ENCODE peak calls at places on chromosomes 13 and 19, in four cellular contexts. One of them, this sample, is unnamed.

GRCh38 chr13:112445411-112446271 is 69.5 kb downstream of the SPACA7 start:
- DNase-seq in H1: no peak
- DNase-seq in K562: no peak
- DNase-seq in GM12878: no peak
- DNase-seq in this sample: no peak

GRCh38 chr19:47796785-47797184 is 7.6 kb downstream of the TPRX1 start:
- DNase-seq in H1: no peak
- DNase-seq in K562: no peak
- DNase-seq in GM12878: no peak
- DNase-seq in this sample: no peak

GRCh38 chr19:32041681-32042292 is 303.6 kb upstream of the ZNF507 start:
- DNase-seq in H1: no peak
- DNase-seq in K562: peak
- DNase-seq in GM12878: no peak
- DNase-seq in this sample: no peak

GRCh38 chr13:81021284-81021683 is 680.4 kb upstream of the SPRY2 start:
- DNase-seq in H1: no peak
- DNase-seq in K562: no peak
- DNase-seq in GM12878: no peak
- DNase-seq in this sample: no peak

GRCh38 chr13:76758738-76759137 is 127.5 kb downstream of the KCTD12 start:
- DNase-seq in H1: no peak
- DNase-seq in K562: no peak
- DNase-seq in GM12878: no peak
- DNase-seq in this sample: no peak

GRCh38 chr13:40624338-40624737 is 42.1 kb downstream of the FOXO1 start:
- DNase-seq in H1: no peak
- DNase-seq in K562: no peak
- DNase-seq in GM12878: no peak
- DNase-seq in this sample: no peak

GRCh38 chr13:105990256-105990958 is 545.1 kb downstream of the EFNB2 start:
- DNase-seq in H1: no peak
- DNase-seq in K562: no peak
- DNase-seq in GM12878: no peak
- DNase-seq in this sample: no peak

GRCh38 chr13:113404723-113405471 is 41.0 kb upstream of the GRTP1 start:
- DNase-seq in H1: no peak
- DNase-seq in K562: no peak
- DNase-seq in GM12878: no peak
- DNase-seq in this sample: no peak

GRCh38 chr13:41137951-41138350 is 5.3 kb upstream of the KBTBD6 start:
- DNase-seq in H1: no peak
- DNase-seq in K562: no peak
- DNase-seq in GM12878: no peak
- DNase-seq in this sample: no peak

GRCh38 chr19:16073988-16074387 is 2.3 kb upstream of the TPM4 start:
- DNase-seq in H1: no peak
- DNase-seq in K562: no peak
- DNase-seq in GM12878: no peak
- DNase-seq in this sample: no peak

GRCh38 chr19:47263169-47263560 is 6.8 kb downstream of the CCDC9 start:
- DNase-seq in H1: no peak
- DNase-seq in K562: no peak
- DNase-seq in GM12878: no peak
- DNase-seq in this sample: no peak

GRCh38 chr19:40530091-40530901 is 46.4 kb upstream of the SHKBP1 start:
- DNase-seq in H1: no peak
- DNase-seq in K562: peak
- DNase-seq in GM12878: no peak
- DNase-seq in this sample: no peak

GRCh38 chr13:101258071-101258470 is 158.2 kb downstream of the NALCN start:
- DNase-seq in H1: no peak
- DNase-seq in K562: no peak
- DNase-seq in GM12878: peak
- DNase-seq in this sample: no peak

GRCh38 chr19:15812059-15812722 is 3.3 kb downstream of the OR10H1 start:
- DNase-seq in H1: no peak
- DNase-seq in K562: no peak
- DNase-seq in GM12878: no peak
- DNase-seq in this sample: no peak

GRCh38 chr13:73060251-73061160 is 1.7 kb downstream of the KLF5 start:
- DNase-seq in H1: no peak
- DNase-seq in K562: no peak
- DNase-seq in GM12878: no peak
- DNase-seq in this sample: no peak
- TF ChIP-seq TAF1 in H1: no peak
- TF ChIP-seq TAF1 in K562: no peak
- TF ChIP-seq TAF1 in GM12878: no peak
- TF ChIP-seq TAF1 in this sample: no peak

GRCh38 chr13:99498304-99499161 is 2.7 kb upstream of the TM9SF2 start:
- DNase-seq in H1: peak
- DNase-seq in K562: peak
- DNase-seq in GM12878: peak
- DNase-seq in this sample: peak

GRCh38 chr13:99501135-99501951 is at the start of gene TM9SF2:
- DNase-seq in H1: peak
- DNase-seq in K562: peak
- DNase-seq in GM12878: peak
- DNase-seq in this sample: peak

GRCh38 chr13:99495478-99496321 is 5.6 kb upstream of the TM9SF2 start:
- DNase-seq in H1: no peak
- DNase-seq in K562: no peak
- DNase-seq in GM12878: no peak
- DNase-seq in this sample: no peak

GRCh38 chr13:99500839-99501134 is 485 bp upstream of the TM9SF2 start:
- DNase-seq in H1: no peak
- DNase-seq in K562: no peak
- DNase-seq in GM12878: no peak
- DNase-seq in this sample: no peak

DNA sequence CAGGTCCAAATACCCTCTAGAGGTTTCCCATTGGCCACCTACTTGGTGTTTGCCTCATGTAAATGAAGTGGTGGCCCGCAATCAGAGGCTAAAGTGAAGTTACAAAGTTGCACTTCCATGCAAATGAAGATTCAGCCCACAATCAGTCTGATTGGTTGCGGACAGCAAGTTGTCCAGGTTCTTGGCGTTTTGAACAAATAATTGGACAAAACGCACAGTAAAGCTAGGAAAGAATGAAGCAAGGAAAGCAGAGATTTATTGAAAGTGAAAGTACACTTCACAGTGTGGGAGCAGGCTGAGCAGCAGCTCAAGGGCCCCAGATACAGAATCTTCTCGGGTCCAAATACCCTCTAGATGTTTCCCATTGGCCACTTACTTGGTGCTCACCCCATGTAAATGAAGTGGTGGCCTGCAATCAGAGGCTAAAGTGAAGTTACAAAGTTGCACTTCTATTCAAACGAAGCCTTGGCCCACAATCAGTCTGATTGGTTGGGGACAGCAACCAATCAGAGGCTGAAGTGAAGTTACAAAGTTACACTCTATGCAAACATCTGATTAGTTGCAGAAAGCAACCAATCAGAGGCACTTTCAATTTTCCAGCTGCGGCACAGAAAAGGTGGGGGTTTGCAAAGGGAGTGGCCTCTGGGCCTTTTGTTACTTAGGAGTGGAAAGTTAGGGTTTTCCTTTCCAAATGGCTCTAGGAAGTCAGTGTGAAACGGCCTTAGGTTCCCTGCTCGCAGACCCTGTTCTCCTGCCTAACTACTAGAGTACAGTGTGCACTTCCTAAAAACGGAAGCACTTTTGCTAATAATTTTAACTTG is 4.7 kb upstream of the TM9SF2 start:
- DNase-seq in H1: no peak
- DNase-seq in K562: no peak
- DNase-seq in GM12878: peak
- DNase-seq in this sample: no peak
- TF ChIP-seq POLR2AphosphoS5 in H1: no peak
- TF ChIP-seq POLR2AphosphoS5 in K562: no peak
- TF ChIP-seq POLR2AphosphoS5 in GM12878: no peak
- TF ChIP-seq POLR2AphosphoS5 in this sample: no peak

DNA sequence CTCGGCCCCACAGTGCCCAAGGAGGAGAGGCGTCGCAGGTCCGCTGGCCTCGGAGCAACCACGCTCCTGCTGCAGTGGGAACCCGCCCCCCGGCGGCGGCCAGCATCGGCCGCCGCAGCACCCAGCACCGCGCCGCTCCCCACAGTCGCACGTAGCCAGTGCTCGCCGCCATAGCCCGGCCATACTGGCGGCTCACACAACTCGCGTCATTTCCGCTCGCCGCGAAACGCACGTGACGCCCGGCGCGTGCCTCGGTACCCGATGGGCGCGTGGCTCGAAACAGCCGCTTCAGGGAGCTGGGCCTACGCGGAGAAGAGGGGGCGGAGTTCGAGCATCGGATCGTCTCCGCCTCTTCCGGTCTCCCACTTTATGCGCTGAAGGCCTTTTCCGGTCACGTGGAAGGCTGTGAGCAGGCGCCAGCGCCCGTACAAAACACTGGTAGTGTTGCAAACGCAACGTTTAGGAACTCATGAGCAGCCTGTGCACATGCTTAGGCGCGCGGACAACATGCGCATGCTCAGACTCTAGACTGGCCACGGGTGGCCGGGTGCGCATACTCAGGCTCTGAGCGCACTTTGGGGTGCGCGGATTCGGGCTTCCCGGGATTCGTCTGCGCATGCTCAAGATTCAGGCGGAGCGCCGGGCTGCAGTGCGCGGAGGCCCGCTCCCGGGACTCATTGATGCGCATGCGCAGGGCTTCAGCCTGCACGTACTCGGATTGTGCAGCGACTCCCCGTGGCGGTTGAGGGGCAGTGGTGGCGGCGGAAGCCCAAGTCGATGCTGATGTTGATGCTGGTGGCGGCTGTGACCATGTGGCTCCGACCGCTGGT is at the start of the genes CATSPERD and LONP1:
- DNase-seq in H1: peak
- DNase-seq in K562: peak
- DNase-seq in GM12878: peak
- DNase-seq in this sample: peak
- TF ChIP-seq POLR2A in H1: peak
- TF ChIP-seq POLR2A in K562: peak
- TF ChIP-seq POLR2A in GM12878: peak
- TF ChIP-seq POLR2A in this sample: peak

GRCh38 chr13:48142437-48142836 is 47.5 kb upstream of the MED4 start:
- DNase-seq in H1: no peak
- DNase-seq in K562: no peak
- DNase-seq in GM12878: peak
- DNase-seq in this sample: no peak

GRCh38 chr13:48146636-48147035 is 51.7 kb upstream of the MED4 start:
- DNase-seq in H1: no peak
- DNase-seq in K562: no peak
- DNase-seq in GM12878: no peak
- DNase-seq in this sample: no peak

GRCh38 chr13:48146122-48146521 is 51.2 kb upstream of the MED4 start:
- DNase-seq in H1: no peak
- DNase-seq in K562: no peak
- DNase-seq in GM12878: no peak
- DNase-seq in this sample: no peak

GRCh38 chr13:48144413-48145035 is 49.6 kb upstream of the MED4 start:
- DNase-seq in H1: no peak
- DNase-seq in K562: no peak
- DNase-seq in GM12878: no peak
- DNase-seq in this sample: no peak
- TF ChIP-seq TAF1 in H1: no peak
- TF ChIP-seq TAF1 in K562: no peak
- TF ChIP-seq TAF1 in GM12878: no peak
- TF ChIP-seq TAF1 in this sample: no peak

GRCh38 chr19:982567-983170 is 1.5 kb upstream of the WDR18 start:
- DNase-seq in H1: peak
- DNase-seq in K562: peak
- DNase-seq in GM12878: no peak
- DNase-seq in this sample: peak
- TF ChIP-seq POLR2AphosphoS5 in H1: no peak
- TF ChIP-seq POLR2AphosphoS5 in K562: no peak
- TF ChIP-seq POLR2AphosphoS5 in GM12878: no peak
- TF ChIP-seq POLR2AphosphoS5 in this sample: no peak

DNA sequence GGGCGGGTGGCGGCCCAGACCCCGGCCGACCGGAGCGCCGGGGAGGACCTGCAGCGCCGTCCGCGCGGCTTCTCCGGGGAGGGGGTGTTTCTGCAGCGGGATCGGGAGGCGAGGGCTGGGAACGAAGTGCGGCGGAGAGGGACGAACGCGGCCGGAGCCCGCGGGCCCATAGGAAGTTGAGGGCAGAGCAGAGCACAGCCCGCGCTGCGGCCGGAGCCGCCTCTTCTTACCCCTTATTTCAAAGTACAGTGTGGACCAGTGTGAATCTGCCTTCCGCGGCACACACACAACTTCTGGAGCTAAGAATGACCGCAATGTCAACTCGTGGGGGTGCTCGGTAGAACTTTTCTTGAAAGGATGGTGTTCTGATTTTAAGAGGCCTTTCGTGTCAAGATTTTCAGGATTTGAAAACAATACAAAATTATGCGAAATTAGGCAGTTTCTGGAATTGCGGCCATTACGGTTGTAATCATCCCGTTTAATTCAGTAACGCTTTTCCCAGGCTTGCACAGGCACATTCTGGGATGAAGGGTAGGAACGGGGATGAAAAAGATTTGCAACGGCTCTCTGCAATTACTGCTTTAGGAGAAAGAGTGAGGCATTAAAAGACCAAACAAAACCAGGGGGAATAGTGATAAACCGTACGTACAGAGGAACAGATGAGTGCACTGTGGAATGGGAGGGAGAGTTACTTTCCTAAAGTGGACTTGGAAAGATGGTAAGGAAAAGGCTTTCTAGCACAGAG is 845 bp downstream of the TDRD3 start:
- DNase-seq in H1: no peak
- DNase-seq in K562: no peak
- DNase-seq in GM12878: no peak
- DNase-seq in this sample: peak
- TF ChIP-seq POLR2A in H1: peak
- TF ChIP-seq POLR2A in K562: no peak
- TF ChIP-seq POLR2A in GM12878: peak
- TF ChIP-seq POLR2A in this sample: peak

DNA sequence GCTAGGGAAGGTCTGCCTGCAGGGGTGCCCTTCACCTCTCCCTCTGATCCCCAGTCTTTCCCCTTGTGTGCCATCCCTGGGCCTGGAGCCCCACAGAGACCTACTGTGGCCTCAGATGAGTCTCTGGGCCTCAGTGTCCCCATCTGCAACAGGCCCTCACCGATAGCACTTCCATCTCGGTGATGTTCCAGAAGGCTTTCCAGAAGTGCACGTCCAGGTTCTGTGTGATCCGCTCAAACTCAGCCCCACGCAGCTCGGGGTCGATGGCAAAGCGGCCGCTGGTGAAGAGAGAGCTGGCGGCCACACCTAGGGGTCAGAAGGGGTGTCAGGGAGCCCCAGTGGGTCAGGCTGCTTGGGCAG is 17.7 kb upstream of the CNFN start:
- DNase-seq in H1: no peak
- DNase-seq in K562: no peak
- DNase-seq in GM12878: no peak
- DNase-seq in this sample: no peak
- TF ChIP-seq TAF1 in H1: no peak
- TF ChIP-seq TAF1 in K562: no peak
- TF ChIP-seq TAF1 in GM12878: no peak
- TF ChIP-seq TAF1 in this sample: no peak

GRCh38 chr19:55419089-55419488 is 11.5 kb upstream of the UBE2S start:
- DNase-seq in H1: no peak
- DNase-seq in K562: no peak
- DNase-seq in GM12878: no peak
- DNase-seq in this sample: no peak

GRCh38 chr19:55423225-55423967 is 15.8 kb upstream of the UBE2S start:
- DNase-seq in H1: no peak
- DNase-seq in K562: no peak
- DNase-seq in GM12878: no peak
- DNase-seq in this sample: no peak

GRCh38 chr19:55419624-55420236 is 12.1 kb upstream of the UBE2S start:
- DNase-seq in H1: no peak
- DNase-seq in K562: no peak
- DNase-seq in GM12878: no peak
- DNase-seq in this sample: no peak

GRCh38 chr19:55418185-55418584 is 10.6 kb upstream of the UBE2S start:
- DNase-seq in H1: peak
- DNase-seq in K562: peak
- DNase-seq in GM12878: no peak
- DNase-seq in this sample: no peak
- TF ChIP-seq POLR2AphosphoS5 in H1: no peak
- TF ChIP-seq POLR2AphosphoS5 in K562: no peak
- TF ChIP-seq POLR2AphosphoS5 in GM12878: no peak
- TF ChIP-seq POLR2AphosphoS5 in this sample: no peak